ENCODE peak calls at places on chromosomes 6 and 20, in nine cellular contexts. A is lower lobe of right lung, Z is mammary epithelial cell, L is fibroblast of mammary gland, C is fibroblast of pulmonary artery, T is choroid plexus epithelial cell, B is left lung, N is mesenchymal stem cell, J is adrenal gland. P is an unnamed sample.

GRCh38 chr6:41634657-41635056 is 3.6 kb upstream of the MDFI start:
- DNase-seq in A (peak), Z (no peak), L (no peak), C (peak), T (peak), B (no peak), N (peak), J (no peak), P (no peak)

GRCh38 chr6:293185-294174 is 1.2 kb downstream of the DUSP22 start:
- DNase-seq in A (no peak), Z (peak), L (peak), C (peak), T (peak), B (no peak), N (peak), J (no peak), P (no peak)

GRCh38 chr6:156933201-156934053 is 156.2 kb downstream of the ARID1B start:
- DNase-seq in A (peak), Z (no peak), L (no peak), C (no peak), T (no peak), B (peak), N (no peak), J (no peak), P (no peak)

GRCh38 chr6:108640104-108640503 is 79.4 kb downstream of the FOXO3 start:
- DNase-seq in A (no peak), Z (no peak), L (no peak), C (no peak), T (no peak), B (no peak), N (no peak), J (no peak), P (no peak)

GRCh38 chr6:14783594-14783993 is 462.3 kb upstream of the JARID2 start:
- DNase-seq in A (no peak), Z (no peak), L (no peak), C (no peak), T (no peak), B (no peak), N (no peak), J (no peak), P (no peak)

GRCh38 chr6:143505111-143505510 is 6.4 kb downstream of the FUCA2 start:
- DNase-seq in A (no peak), Z (no peak), L (no peak), C (no peak), T (no peak), B (no peak), N (no peak), J (no peak), P (no peak)

GRCh38 chr20:5642155-5642981 is 107.8 kb upstream of the SHLD1 start:
- DNase-seq in A (peak), Z (peak), L (peak), C (peak), T (peak), B (peak), N (peak), J (peak), P (no peak)

GRCh38 chr20:34271961-34272360 is 30.7 kb downstream of the ASIP start:
- DNase-seq in A (no peak), Z (peak), L (peak), C (peak), T (peak), B (no peak), N (peak), J (no peak), P (no peak)

GRCh38 chr6:100281471-100281878 is 183.2 kb downstream of the SIM1 start:
- DNase-seq in A (no peak), Z (no peak), L (no peak), C (no peak), T (peak), B (no peak), N (peak), J (no peak), P (no peak)

GRCh38 chr6:136739071-136739470 is 53.2 kb downstream of the MAP3K5 start:
- DNase-seq in A (no peak), Z (no peak), L (no peak), C (no peak), T (no peak), B (no peak), N (no peak), J (no peak), P (no peak)

GRCh38 chr6:43009124-43009523 is 4.6 kb downstream of the MEA1 start:
- DNase-seq in A (no peak), Z (no peak), L (peak), C (peak), T (peak), B (no peak), N (peak), J (peak), P (no peak)

GRCh38 chr6:125584468-125584939 is 164.9 kb upstream of the HEY2 start:
- DNase-seq in A (no peak), Z (peak), L (no peak), C (no peak), T (peak), B (peak), N (peak), J (peak), P (no peak)

GRCh38 chr6:158322724-158323560 is 10.7 kb downstream of the TULP4 start:
- DNase-seq in A (no peak), Z (peak), L (peak), C (peak), T (peak), B (no peak), N (peak), J (no peak), P (no peak)

GRCh38 chr20:53539516-53539915 is 54.1 kb downstream of the ZNF217 start:
- DNase-seq in A (no peak), Z (no peak), L (no peak), C (no peak), T (peak), B (no peak), N (no peak), J (no peak), P (no peak)

GRCh38 chr6:161038229-161039003 is 46.8 kb downstream of the MAP3K4 start:
- DNase-seq in A (no peak), Z (peak), L (peak), C (peak), T (peak), B (peak), N (peak), J (no peak), P (no peak)

GRCh38 chr20:2108987-2109386 is 7.4 kb downstream of the STK35 start:
- DNase-seq in A (no peak), Z (peak), L (peak), C (peak), T (peak), B (no peak), N (peak), J (peak), P (no peak)

GRCh38 chr6:155628315-155628714 is 172.7 kb upstream of the NOX3 start:
- DNase-seq in A (no peak), Z (no peak), L (no peak), C (no peak), T (no peak), B (no peak), N (no peak), J (no peak), P (no peak)

GRCh38 chr20:5602346-5602745 is 147.9 kb upstream of the SHLD1 start:
- DNase-seq in A (no peak), Z (no peak), L (peak), C (peak), T (peak), B (no peak), N (no peak), J (no peak), P (no peak)

GRCh38 chr20:60262967-60263603 is 304.9 kb downstream of the CDH26 start:
- DNase-seq in A (peak), Z (peak), L (peak), C (no peak), T (peak), B (no peak), N (no peak), J (peak), P (no peak)

GRCh38 chr20:24665741-24666191 is 196.3 kb downstream of the SYNDIG1 start:
- DNase-seq in A (no peak), Z (no peak), L (no peak), C (no peak), T (no peak), B (no peak), N (no peak), J (no peak), P (no peak)

GRCh38 chr6:107264357-107264831 is 149.1 kb upstream of the BEND3 start:
- DNase-seq in A (no peak), Z (peak), L (peak), C (peak), T (peak), B (no peak), N (peak), J (no peak), P (no peak)

GRCh38 chr6:17472653-17473183 is 79.3 kb downstream of the CAP2 start:
- DNase-seq in A (no peak), Z (no peak), L (no peak), C (no peak), T (no peak), B (no peak), N (peak), J (no peak), P (no peak)

GRCh38 chr6:36827261-36828079 is 11.8 kb downstream of the CPNE5 start:
- DNase-seq in A (no peak), Z (peak), L (peak), C (peak), T (peak), B (peak), N (peak), J (peak), P (no peak)

GRCh38 chr6:137044366-137045220 is at the start of gene IL20RA:
- DNase-seq in A (peak), Z (no peak), L (no peak), C (no peak), T (peak), B (peak), N (peak), J (peak), P (no peak)

GRCh38 chr6:134436281-134436815 is 118.4 kb upstream of the SGK1 start:
- DNase-seq in A (peak), Z (peak), L (peak), C (peak), T (peak), B (peak), N (peak), J (peak), P (no peak)

GRCh38 chr20:31845300-31845863 is at the start of gene FOXS1:
- DNase-seq in A (no peak), Z (no peak), L (no peak), C (peak), T (no peak), B (no peak), N (no peak), J (no peak), P (no peak)

GRCh38 chr6:125714431-125715090 is 34.9 kb upstream of the HEY2 start:
- DNase-seq in A (no peak), Z (no peak), L (no peak), C (no peak), T (no peak), B (no peak), N (no peak), J (no peak), P (no peak)

GRCh38 chr6:37544530-37544929 is 44.8 kb upstream of the CCDC167 start:
- DNase-seq in A (no peak), Z (no peak), L (no peak), C (no peak), T (no peak), B (no peak), N (no peak), J (no peak), P (no peak)

GRCh38 chr20:37398750-37399621 is 53.0 kb downstream of the SRC start:
- DNase-seq in A (no peak), Z (no peak), L (no peak), C (no peak), T (no peak), B (no peak), N (no peak), J (peak), P (no peak)

GRCh38 chr6:144657691-144658090 is 372.6 kb downstream of the UTRN start:
- DNase-seq in A (no peak), Z (peak), L (no peak), C (no peak), T (peak), B (no peak), N (no peak), J (no peak), P (no peak)

GRCh38 chr6:147784371-147784770 is 275.9 kb downstream of the SAMD5 start:
- DNase-seq in A (no peak), Z (no peak), L (no peak), C (no peak), T (no peak), B (no peak), N (no peak), J (no peak), P (no peak)

GRCh38 chr6:147779624-147780023 is 271.1 kb downstream of the SAMD5 start:
- DNase-seq in A (no peak), Z (no peak), L (no peak), C (no peak), T (no peak), B (no peak), N (no peak), J (no peak), P (no peak)

GRCh38 chr6:147787407-147787806 is 278.9 kb downstream of the SAMD5 start:
- DNase-seq in A (no peak), Z (no peak), L (no peak), C (no peak), T (no peak), B (no peak), N (no peak), J (no peak), P (no peak)

GRCh38 chr6:147776631-147777030 is 268.1 kb downstream of the SAMD5 start:
- DNase-seq in A (no peak), Z (no peak), L (no peak), C (no peak), T (no peak), B (no peak), N (no peak), J (no peak), P (no peak)

GRCh38 chr6:147782302-147782701 is 273.8 kb downstream of the SAMD5 start:
- DNase-seq in A (no peak), Z (no peak), L (peak), C (peak), T (peak), B (no peak), N (peak), J (no peak), P (no peak)
- H3K4me3 ChIP-seq in A (no peak), Z (no peak), L (no peak), C (no peak), T (no peak), B (no peak), N (no peak), J (no peak), P (no peak)

DNA sequence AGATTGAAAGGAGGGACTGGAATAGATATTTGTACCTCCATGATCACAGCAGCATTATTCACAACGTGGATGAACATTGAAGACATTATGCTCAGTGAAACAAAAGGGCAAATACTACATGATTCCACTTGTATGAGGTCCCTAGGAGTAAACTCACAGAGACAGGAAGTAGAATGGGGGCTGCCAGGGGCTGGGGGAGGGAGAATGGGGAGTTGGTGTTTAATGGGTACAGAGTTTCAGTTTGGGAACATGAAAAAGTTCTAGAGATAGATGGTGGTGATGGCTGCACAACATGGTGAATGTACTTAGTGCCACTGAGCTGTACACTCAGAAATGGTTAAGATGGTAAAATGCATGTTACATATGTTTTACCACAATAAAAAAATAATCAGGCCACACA is 164.3 kb upstream of the RREB1 start:
- DNase-seq in A (no peak), Z (no peak), L (no peak), C (no peak), T (no peak), B (no peak), N (no peak), J (no peak), P (no peak)
- H3K4me3 ChIP-seq in A (no peak), Z (no peak), L (no peak), C (no peak), T (no peak), B (no peak), N (no peak), J (no peak), P (no peak)

GRCh38 chr6:57173886-57174510 is 1.9 kb downstream of the BAG2 start:
- DNase-seq in A (no peak), Z (peak), L (peak), C (peak), T (peak), B (no peak), N (peak), J (no peak), P (no peak)
- H3K4me3 ChIP-seq in A (peak), Z (peak), L (peak), C (peak), T (peak), B (peak), N (peak), J (peak), P (peak)

DNA sequence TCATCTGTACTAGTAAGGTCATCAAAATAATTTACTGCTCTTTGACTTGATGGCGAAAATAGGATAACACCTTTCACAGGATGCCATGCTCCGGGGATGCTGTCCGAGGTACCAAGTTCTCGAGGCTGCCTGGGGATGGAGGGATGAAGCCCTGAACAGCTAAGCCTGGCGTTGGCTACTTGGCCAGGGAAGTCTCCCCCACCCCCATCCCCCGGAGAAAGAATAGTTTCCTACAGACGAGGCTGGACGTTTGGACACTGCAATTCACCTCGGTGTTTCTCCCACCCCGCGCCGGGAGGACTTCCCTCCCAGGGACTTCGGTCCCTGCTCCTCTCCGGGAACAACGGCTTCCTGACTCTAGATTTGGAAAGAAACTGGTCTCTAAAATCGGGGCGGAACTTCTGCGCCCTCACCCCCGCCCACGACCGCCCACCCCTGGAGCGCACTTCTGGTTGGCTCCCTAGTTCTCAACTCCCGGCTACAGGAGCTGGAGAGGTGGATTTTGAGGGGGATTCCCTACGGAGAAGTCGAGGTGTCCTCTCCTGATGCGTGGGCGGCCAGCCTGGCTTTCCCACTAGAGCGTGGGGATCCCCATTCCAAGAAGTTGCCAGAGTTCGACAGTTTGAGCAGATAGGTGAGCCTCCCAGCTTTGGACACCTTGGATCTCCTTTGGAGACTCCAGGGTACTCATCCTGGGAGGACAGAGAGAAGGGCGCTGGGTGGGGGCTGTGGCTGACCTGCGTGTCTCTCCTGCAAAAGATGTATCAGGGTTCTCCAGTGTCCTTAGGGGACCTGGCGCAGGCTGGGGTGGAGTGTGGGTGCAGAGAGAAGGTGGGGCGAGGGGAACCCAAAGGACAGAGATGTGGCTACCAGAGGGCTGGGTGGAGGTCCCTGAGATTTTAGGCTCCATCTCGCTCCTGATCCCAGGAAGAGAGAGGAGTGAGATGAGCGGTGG is 1.1 kb downstream of the PCSK2 start:
- DNase-seq in A (peak), Z (no peak), L (no peak), C (no peak), T (peak), B (no peak), N (no peak), J (no peak), P (no peak)
- H3K4me3 ChIP-seq in A (peak), Z (no peak), L (no peak), C (no peak), T (no peak), B (peak), N (no peak), J (no peak), P (no peak)